ENCODE peak calls at places on chromosomes 4 and X, in four cellular contexts. X, T, M and F are unnamed samples.

GRCh38 chr4:16077786-16078185 is 6.0 kb downstream of the PROM1 start:
- DNase-seq in M (no peak), T (no peak), X (no peak), F (no peak)

GRCh38 chrX:149286940-149287349 is 218.2 kb downstream of the IDS start:
- DNase-seq in T (no peak), M (no peak), X (peak; percentile 58), F (peak; percentile 52)

GRCh38 chrX:3522016-3522690 is 175.7 kb upstream of the MXRA5 start:
- DNase-seq in X (no peak), M (no peak), T (no peak), F (no peak)

GRCh38 chr4:7411896-7412585 is 22.7 kb downstream of the PSAPL1 start:
- DNase-seq in M (no peak), X (no peak), T (peak; percentile 34), F (no peak)

GRCh38 chrX:14095702-14096101 is 66.0 kb upstream of the GEMIN8 start:
- DNase-seq in X (peak; percentile 62), T (no peak), M (no peak), F (peak; percentile 20)

GRCh38 chr4:36779601-36780000 is 464.9 kb upstream of the NWD2 start:
- DNase-seq in T (no peak), M (no peak), X (no peak), F (no peak)

GRCh38 chrX:155997436-155997835 is at the start of gene IL9R:
- DNase-seq in M (no peak), X (no peak), T (no peak), F (no peak)

GRCh38 chr4:163448541-163449203 is 24.9 kb downstream of the TKTL2 start:
- DNase-seq in T (no peak), X (no peak), M (no peak), F (no peak)

GRCh38 chr4:161172396-161173026 is 991.3 kb downstream of the FSTL5 start:
- DNase-seq in M (no peak), T (no peak), X (no peak), F (no peak)

GRCh38 chrX:110188701-110189558 is 129.0 kb downstream of the AMMECR1 start:
- DNase-seq in T (no peak), X (no peak), M (no peak), F (no peak)

DNA sequence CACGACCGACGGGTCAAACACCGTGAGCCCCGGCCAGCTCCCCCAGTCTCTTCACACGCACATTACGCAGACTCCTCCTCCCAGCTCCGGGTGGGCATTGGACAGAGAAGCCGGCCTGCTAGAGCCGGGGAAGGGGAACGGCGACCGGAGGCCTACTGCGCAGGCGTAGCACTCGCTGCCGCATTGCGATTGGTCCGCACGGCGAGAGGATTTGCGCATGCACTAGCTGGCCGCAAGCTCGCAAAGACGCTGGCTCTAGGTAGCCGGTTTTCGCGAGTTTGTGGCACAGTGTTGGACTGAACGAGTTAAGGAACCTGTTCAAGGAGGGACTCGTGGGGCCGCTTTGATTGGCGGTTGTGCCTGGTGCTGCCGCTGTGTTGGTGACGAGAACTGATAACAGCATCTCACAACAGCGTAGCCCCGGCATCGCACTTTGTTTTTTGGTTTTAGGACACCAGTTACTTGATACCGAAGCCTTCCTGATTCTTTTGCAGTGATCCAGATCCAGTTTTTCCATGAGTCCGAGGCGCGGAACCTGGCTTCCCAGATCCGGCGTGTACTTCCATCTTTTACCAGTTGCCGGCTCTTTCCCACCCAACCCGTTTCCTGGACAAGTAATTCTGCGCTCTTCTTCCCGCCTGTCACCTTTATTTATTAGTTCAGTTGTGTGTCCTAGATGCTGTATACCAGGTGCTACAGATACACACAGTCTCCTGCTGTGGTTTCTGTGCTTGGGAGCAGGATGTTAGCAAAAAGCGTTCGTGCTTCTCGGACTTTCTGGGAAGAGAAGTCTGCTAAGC is at the start of gene AIFM1:
- DNase-seq in M (peak; percentile 90), X (peak; percentile 94), T (peak; percentile 85), F (peak; percentile 88)
- H3K27ac ChIP-seq in M (peak within 1 kb of the TSS; percentile 84), X (peak within 1 kb of the TSS; percentile 96), T (peak within 1 kb of the TSS; percentile 95), F (peak within 1 kb of the TSS; percentile 92)

DNA sequence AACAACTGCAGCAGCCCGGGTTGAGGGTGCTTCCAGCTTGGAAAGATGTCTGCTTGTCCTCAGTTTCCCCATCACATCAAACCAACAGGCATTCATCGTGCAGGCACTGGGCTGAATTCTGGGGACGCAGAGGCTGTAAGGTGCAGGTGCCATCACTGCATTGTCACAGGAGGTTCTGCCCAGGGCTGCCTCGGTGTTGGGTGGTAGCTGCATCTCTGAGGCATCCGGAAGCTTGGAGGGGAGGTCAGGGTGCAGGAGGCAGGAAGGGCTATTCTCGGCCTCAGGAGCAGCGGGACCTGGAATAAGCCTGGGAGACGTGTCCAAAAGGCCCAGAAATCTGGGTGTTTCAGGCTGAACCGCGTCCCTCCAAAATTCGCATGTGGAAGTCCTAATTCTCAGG is 134.6 kb downstream of the HMX1 start:
- DNase-seq in M (no peak), X (no peak), T (peak; percentile 35), F (no peak)
- H3K27me3 ChIP-seq in M (peaks cover 82% of the 10 kb centered on the region), X (no peaks in the 10 kb centered on the region), T (peaks cover 2% of the 10 kb centered on the region), F (no peaks in the 10 kb centered on the region)

GRCh38 chrX:12954376-12954775 is 20.5 kb upstream of the TMSB4X start:
- DNase-seq in X (no peak), M (no peak), T (no peak), F (no peak)
- H3K27ac ChIP-seq in X (no peak overlapping the region), M (no peak overlapping the region), T (no peak overlapping the region), F (no peak overlapping the region)

DNA sequence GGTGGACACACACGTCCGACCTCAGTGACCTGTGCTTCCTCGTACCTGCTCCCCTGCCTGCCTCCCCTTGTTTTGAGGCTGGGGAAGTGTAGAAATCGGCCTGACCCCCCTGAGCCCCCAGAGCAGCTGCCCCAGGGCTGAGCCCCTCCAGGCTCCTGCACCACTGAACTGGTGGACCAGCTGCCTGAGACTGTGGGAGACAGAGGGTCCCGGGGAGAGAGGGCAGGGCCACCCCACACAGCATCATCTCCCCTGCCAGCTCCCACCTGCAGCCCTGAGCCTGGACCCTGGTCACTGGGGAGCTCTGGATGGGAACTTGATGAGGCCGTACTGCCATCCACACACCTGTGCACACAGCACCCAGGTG is 15.0 kb upstream of the NAT8L start:
- DNase-seq in T (no peak), X (no peak), M (no peak), F (no peak)
- H3K27me3 ChIP-seq in T (no peaks in the 10 kb centered on the region), X (peaks cover 19% of the 10 kb centered on the region), M (no peaks in the 10 kb centered on the region), F (no peaks in the 10 kb centered on the region)

DNA sequence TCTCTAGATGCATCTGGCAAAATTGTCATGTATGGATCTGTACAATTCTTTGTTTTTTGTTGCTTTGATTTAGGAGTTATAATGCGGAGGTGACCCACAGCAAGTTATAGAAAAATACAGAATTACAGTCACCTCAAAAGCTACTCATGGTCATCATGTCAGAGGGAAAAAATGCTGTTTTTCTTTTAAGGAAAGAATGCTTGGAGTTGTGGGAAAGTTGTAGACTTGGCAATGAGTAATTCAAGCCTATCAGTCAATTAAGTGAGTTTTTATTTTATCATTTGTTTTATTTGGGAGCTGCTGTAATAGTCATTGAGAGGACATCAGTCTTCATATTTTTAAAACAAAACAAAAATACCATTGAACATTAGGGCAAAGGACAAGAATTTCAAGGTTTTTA is 16.4 kb downstream of the FHL1 start:
- DNase-seq in T (no peak), M (no peak), X (no peak), F (no peak)
- H3K27ac ChIP-seq in T (no peak overlapping the region), M (no peak overlapping the region), X (no peak overlapping the region), F (no peak overlapping the region)

GRCh38 chrX:97835969-97836368 is 952.3 kb downstream of the RPA4 start:
- DNase-seq in M (no peak), T (no peak), X (no peak), F (no peak)
- H3K27me3 ChIP-seq in M (no peaks in the 10 kb centered on the region), T (no peaks in the 10 kb centered on the region), X (no peaks in the 10 kb centered on the region), F (no peaks in the 10 kb centered on the region)

DNA sequence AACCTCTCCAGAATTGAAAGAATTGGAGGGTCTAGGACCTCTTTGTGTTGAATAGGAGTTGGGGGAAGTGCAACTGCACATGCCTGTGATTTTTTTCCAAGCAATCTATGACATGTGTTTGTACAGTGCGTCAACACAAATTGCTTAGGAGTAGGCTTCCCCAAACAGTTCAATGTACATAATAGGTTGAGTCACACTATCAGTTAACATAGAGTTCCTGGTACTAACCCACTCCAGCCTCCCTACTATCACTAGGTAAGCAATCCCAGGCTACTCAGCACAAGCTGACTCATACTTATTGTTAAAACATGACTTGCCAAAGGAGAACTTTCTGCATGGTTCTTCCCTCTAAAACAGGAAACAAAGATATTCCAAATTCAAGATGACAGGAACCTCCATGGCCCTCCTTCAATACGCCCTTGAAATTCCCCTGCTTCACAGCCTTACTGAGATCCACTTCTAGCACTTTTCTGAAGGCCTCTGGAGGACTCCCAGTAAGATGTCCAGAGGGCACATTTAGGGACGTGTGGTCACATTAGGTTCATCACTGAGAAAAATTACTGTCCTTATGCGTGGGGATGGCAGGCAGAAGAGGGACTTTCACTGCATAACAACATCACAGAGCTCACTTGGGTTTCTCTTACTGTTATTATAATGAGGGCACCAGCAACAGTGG is 8.4 kb upstream of the VSIG1 start:
- DNase-seq in M (peak; percentile 99), X (peak; percentile 64), T (no peak), F (peak; percentile 89)
- H3K27ac ChIP-seq in M (peak overlapping the region; percentile 84), X (peak overlapping the region; percentile 97), T (no peak overlapping the region), F (peak overlapping the region; percentile 89)

DNA sequence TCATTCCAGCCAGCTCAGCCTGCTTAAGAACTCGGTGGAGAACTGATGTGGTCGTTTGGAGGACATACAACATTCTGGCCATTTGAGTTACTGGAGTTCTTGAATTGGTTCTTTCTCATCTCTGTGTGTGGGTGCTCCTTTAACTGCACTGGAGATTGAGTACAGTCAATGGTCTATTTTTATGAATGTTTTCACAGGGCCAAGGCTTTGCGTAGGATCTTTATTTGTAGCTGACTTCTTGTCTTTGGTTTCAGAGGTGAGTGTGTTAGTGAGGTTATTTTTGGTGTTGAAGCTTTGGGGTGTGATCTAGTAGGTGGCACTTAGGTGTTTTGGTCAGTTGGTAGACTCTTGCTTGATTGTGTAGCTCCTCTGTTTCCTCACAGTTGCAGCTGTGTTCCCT is 288.4 kb downstream of the LHFPL1 start:
- DNase-seq in T (no peak), X (no peak), M (no peak), F (no peak)
- H3K27me3 ChIP-seq in T (no peaks in the 10 kb centered on the region), X (no peaks in the 10 kb centered on the region), M (peaks cover 3% of the 10 kb centered on the region), F (no peaks in the 10 kb centered on the region)

GRCh38 chr4:112282860-112283667 is 2.6 kb downstream of the TIFA start:
- DNase-seq in X (no peak), M (no peak), T (no peak), F (no peak)

GRCh38 chr4:112284166-112284565 is 1.5 kb downstream of the TIFA start:
- DNase-seq in X (no peak), M (no peak), T (no peak), F (no peak)

GRCh38 chr4:112288455-112288854 is 2.8 kb upstream of the TIFA start:
- DNase-seq in T (no peak), X (no peak), M (no peak), F (no peak)

GRCh38 chr4:112287258-112287873 is 1.7 kb upstream of the TIFA start:
- DNase-seq in M (no peak), X (no peak), T (no peak), F (no peak)

DNA sequence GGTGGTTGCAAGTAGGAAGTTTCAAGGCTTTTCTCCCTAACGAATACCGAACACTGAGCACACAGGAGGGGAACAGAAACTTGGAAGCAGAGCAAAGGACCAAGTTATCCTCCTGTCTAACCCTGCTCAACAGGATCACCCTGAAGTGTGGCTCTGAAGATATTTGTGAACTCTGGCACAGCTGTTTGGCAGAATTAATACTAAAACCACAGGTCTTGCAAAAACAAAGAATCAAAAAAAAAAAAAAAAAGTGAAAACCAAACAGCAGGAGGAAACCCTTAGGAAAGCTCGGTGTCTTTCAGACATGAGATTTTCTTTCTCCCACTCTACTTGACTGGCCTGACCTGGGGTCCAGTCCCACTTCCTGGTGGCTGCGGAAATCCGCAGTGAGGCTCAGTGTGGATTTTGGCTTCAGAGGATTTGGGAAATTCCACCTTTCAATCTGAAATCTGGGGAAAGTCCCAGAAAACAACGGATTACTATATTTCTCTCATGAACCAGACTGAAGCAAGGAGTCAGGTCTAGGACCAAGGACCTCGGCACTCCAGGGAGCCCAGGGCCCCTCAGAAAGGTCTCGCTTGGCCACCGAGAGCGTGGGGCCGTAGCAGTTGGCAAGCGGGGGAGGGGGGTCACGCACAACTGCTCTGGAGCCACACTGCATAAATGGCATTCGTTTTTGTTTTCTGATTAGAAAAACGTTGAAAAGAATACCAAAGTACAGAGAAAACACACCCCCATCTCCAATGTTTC is 867 bp downstream of the TIFA start:
- DNase-seq in M (peak; percentile 72), X (no peak), T (no peak), F (no peak)
- H3K27ac ChIP-seq in M (peak overlapping the region; percentile 40), X (peak overlapping the region; percentile 72), T (peak overlapping the region; percentile 54), F (peak overlapping the region; percentile 83)